ENCODE peak calls at places on chromosomes 4 and X, in four cellular contexts. X, T, G and Q are unnamed samples.

GRCh38 chrX:106300239-106300638 is 132.1 kb downstream of the PWWP3B start:
- DNase-seq in X (no peak), G (peak), T (no peak), Q (no peak)

GRCh38 chr4:125741825-125742452 is 427.2 kb downstream of the FAT4 start:
- DNase-seq in T (no peak), X (peak), G (peak), Q (no peak)

GRCh38 chrX:68929332-68930150 is 100.7 kb downstream of the EFNB1 start:
- DNase-seq in G (no peak), X (no peak), T (no peak), Q (no peak)

GRCh38 chrX:68762649-68763268 is 66.1 kb upstream of the EFNB1 start:
- DNase-seq in G (no peak), T (no peak), X (no peak), Q (no peak)

GRCh38 chr4:74464291-74464690 is 19.4 kb downstream of the AREG start:
- DNase-seq in T (no peak), G (no peak), X (no peak), Q (no peak)

GRCh38 chr4:74969507-74970474 is 36.9 kb downstream of the PARM1 start:
- DNase-seq in G (no peak), T (no peak), X (peak), Q (peak)

GRCh38 chr4:96504386-96504785 is 664.5 kb downstream of the PDHA2 start:
- DNase-seq in G (no peak), X (no peak), T (no peak), Q (no peak)

GRCh38 chr4:6343950-6344408 is 74.3 kb downstream of the WFS1 start:
- DNase-seq in X (no peak), T (no peak), G (peak), Q (no peak)

GRCh38 chrX:155086202-155086840 is 15.0 kb downstream of the BRCC3 start:
- DNase-seq in T (no peak), X (peak), G (peak), Q (peak)

GRCh38 chr4:7307391-7308099 is 115.2 kb downstream of the SORCS2 start:
- DNase-seq in X (no peak), G (no peak), T (no peak), Q (no peak)

GRCh38 chrX:42585842-42586621 is 191.9 kb downstream of the PPP1R2C start:
- DNase-seq in G (no peak), T (no peak), X (no peak), Q (no peak)

GRCh38 chr4:3463556-3464348 is 646 bp downstream of the DOK7 start:
- DNase-seq in X (no peak), T (no peak), G (no peak), Q (no peak)

GRCh38 chrX:150573702-150574101 is 5.3 kb downstream of the MTM1 start:
- DNase-seq in G (no peak), T (no peak), X (no peak), Q (no peak)

GRCh38 chrX:19702856-19703255 is 184.5 kb downstream of the SH3KBP1 start:
- DNase-seq in X (no peak), T (no peak), G (no peak), Q (no peak)

GRCh38 chrX:123648028-123648810 is 84.6 kb downstream of the THOC2 start:
- DNase-seq in X (no peak), G (peak), T (no peak), Q (peak)

GRCh38 chrX:150508461-150509367 is 59.7 kb upstream of the MTM1 start:
- DNase-seq in T (no peak), X (no peak), G (no peak), Q (no peak)

GRCh38 chr4:3858765-3859388 is 92.7 kb downstream of the ADRA2C start:
- DNase-seq in G (no peak), T (no peak), X (no peak), Q (no peak)

GRCh38 chr4:185003596-185004351 is 14.5 kb upstream of the HELT start:
- DNase-seq in X (no peak), T (no peak), G (no peak), Q (no peak)

GRCh38 chr4:27702710-27703431 is 842.2 kb downstream of the STIM2 start:
- DNase-seq in X (peak), G (peak), T (no peak), Q (peak)

GRCh38 chrX:46737462-46737861 is 21.5 kb downstream of the SLC9A7 start:
- DNase-seq in T (no peak), X (no peak), G (no peak), Q (no peak)

GRCh38 chr4:121277194-121278105 is 103.4 kb downstream of the QRFPR start:
- DNase-seq in G (peak), T (no peak), X (peak), Q (no peak)

GRCh38 chr4:110475881-110476818 is at the start of gene ENPEP:
- DNase-seq in X (peak), G (no peak), T (no peak), Q (no peak)

GRCh38 chrX:24167719-24168472 is 18.4 kb downstream of the ZFX start:
- DNase-seq in T (no peak), X (no peak), G (no peak), Q (no peak)

GRCh38 chr4:166324321-166324720 is 451.3 kb downstream of the TLL1 start:
- DNase-seq in X (peak), T (no peak), G (peak), Q (no peak)

GRCh38 chrX:152637649-152638442 is at the start of gene GABRQ:
- DNase-seq in X (peak), G (no peak), T (no peak), Q (peak)

GRCh38 chr4:125317526-125317880 is 2.7 kb downstream of the FAT4 start:
- DNase-seq in G (no peak), T (no peak), X (peak), Q (no peak)

GRCh38 chr4:147772459-147772969 is 40.6 kb downstream of the ARHGAP10 start:
- DNase-seq in X (no peak), T (no peak), G (no peak), Q (no peak)

GRCh38 chr4:7857993-7858392 is 81.7 kb downstream of the AFAP1 start:
- DNase-seq in X (no peak), G (peak), T (no peak), Q (no peak)

GRCh38 chr4:13659341-13660070 is 32.0 kb upstream of the BOD1L1 start:
- DNase-seq in G (no peak), X (peak), T (no peak), Q (no peak)

GRCh38 chrX:1545776-1546408 is 8.9 kb upstream of the P2RY8 start:
- DNase-seq in X (no peak), T (no peak), G (no peak), Q (no peak)

GRCh38 chr4:173538903-173539445 is 8.9 kb upstream of the HAND2 start:
- DNase-seq in G (no peak), T (no peak), X (no peak), Q (no peak)

GRCh38 chrX:97401586-97402101 is 517.9 kb downstream of the RPA4 start:
- DNase-seq in X (no peak), T (no peak), G (no peak), Q (no peak)

GRCh38 chr4:131447883-131448282 is 1701.2 kb upstream of the PCDH10 start:
- DNase-seq in G (no peak), X (no peak), T (no peak), Q (no peak)

GRCh38 chr4:55359397-55359916 is 13.4 kb downstream of the SRD5A3 start:
- DNase-seq in X (no peak), T (no peak), G (no peak), Q (no peak)

GRCh38 chrX:68685722-68686683 is 38.5 kb downstream of the STARD8 start:
- DNase-seq in T (no peak), G (no peak), X (peak), Q (peak)

GRCh38 chrX:114267127-114267526 is 316.8 kb upstream of the HTR2C start:
- DNase-seq in T (no peak), G (no peak), X (no peak), Q (no peak)

GRCh38 chr4:153962311-153963039 is 173.6 kb upstream of the SFRP2 start:
- DNase-seq in G (no peak), X (no peak), T (no peak), Q (no peak)
- TF ChIP-seq TCF12 in G (no peak), X (no peak), T (no peak), Q (no peak)

DNA sequence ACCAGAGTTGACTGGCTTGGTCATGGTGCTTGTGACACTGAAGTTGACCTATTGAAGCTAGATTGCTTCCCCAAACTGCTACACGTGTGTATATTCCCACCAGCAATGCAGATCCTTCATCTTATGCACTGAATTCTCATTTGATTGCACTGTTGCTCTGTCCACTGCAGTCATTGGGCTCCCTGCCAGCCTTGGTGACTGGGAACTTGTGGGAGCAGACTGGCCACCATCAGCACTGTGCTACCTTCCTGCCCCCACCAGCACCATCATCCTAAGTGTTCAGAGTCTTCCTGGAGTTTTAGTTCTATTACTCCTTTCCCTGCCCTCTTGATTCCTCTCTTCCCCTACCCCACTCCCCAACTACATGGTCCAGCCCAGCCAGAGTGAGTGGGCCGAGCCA is 117.7 kb upstream of the PRPS2 start:
- DNase-seq in G (no peak), X (no peak), T (no peak), Q (no peak)
- TF ChIP-seq TCF12 in G (no peak), X (no peak), T (no peak), Q (no peak)

GRCh38 chr4:11548529-11549176 is 120.0 kb upstream of the HS3ST1 start:
- DNase-seq in X (no peak), G (no peak), T (no peak), Q (no peak)
- TF ChIP-seq TCF12 in X (no peak), G (no peak), T (no peak), Q (no peak)

GRCh38 chr4:63937961-63938360 is 471.3 kb downstream of the TECRL start:
- DNase-seq in T (no peak), X (no peak), G (no peak), Q (no peak)
- TF ChIP-seq TCF12 in T (no peak), X (no peak), G (no peak), Q (no peak)